ENCODE peak calls at places on chromosomes 13 and 19, in four cellular contexts. A is HEK293T; H is endothelial cell; C is activated CD4-positive, CD25-positive, alpha-beta regulatory T cell treated with anti-CD3 and anti-CD28 coated beads, Interleukin-2, amount 50 U/mL, for 16 hours. K is an unnamed sample.

GRCh38 chr13:98214008-98214643 is 37.1 kb upstream of the RNF113B start:
- DNase-seq in A (no peak), H (no peak), C (no peak), K (peak)

GRCh38 chr19:4121815-4122214 is 2.1 kb downstream of the MAP2K2 start:
- DNase-seq in A (no peak), H (no peak), C (no peak), K (no peak)

GRCh38 chr13:93226623-93227279 is at the start of gene GPC6:
- DNase-seq in A (peak), H (peak), C (no peak), K (peak)

GRCh38 chr13:109036091-109036490 is 406.7 kb downstream of the MYO16 start:
- DNase-seq in A (no peak), H (no peak), C (no peak), K (no peak)

GRCh38 chr13:24279267-24279666 is 30.1 kb upstream of the C1QTNF9 start:
- DNase-seq in A (no peak), H (no peak), C (no peak), K (no peak)

GRCh38 chr19:53868892-53869804 is 1.5 kb downstream of the MYADM start:
- DNase-seq in A (peak), H (peak), C (peak), K (peak)

GRCh38 chr13:50732712-50733111 is 110.8 kb downstream of the DLEU7 start:
- DNase-seq in A (no peak), H (no peak), C (no peak), K (no peak)

GRCh38 chr19:35935911-35936737 is at the start of gene LRFN3:
- DNase-seq in A (peak), H (peak), C (no peak), K (peak)

GRCh38 chr13:93038187-93038586 is 188.4 kb upstream of the GPC6 start:
- DNase-seq in A (no peak), H (no peak), C (no peak), K (no peak)

GRCh38 chr19:14519860-14520407 is 1.7 kb upstream of the DNAJB1 start:
- DNase-seq in A (no peak), H (no peak), C (no peak), K (no peak)

GRCh38 chr13:112636401-112636975 is 48.5 kb upstream of the TUBGCP3 start:
- DNase-seq in A (no peak), H (no peak), C (no peak), K (no peak)

GRCh38 chr19:45363861-45364459 is 6.4 kb downstream of the ERCC2 start:
- DNase-seq in A (no peak), H (no peak), C (no peak), K (no peak)

GRCh38 chr19:35029737-35030256 is 473 bp upstream of the SCN1B start:
- DNase-seq in A (peak), H (no peak), C (no peak), K (no peak)

GRCh38 chr19:16115309-16116039 is 3.8 kb downstream of the RAB8A start:
- DNase-seq in A (no peak), H (no peak), C (no peak), K (no peak)

GRCh38 chr19:41860419-41861097 is 503 bp downstream of the RPS19 start:
- DNase-seq in A (no peak), H (no peak), C (no peak), K (no peak)

GRCh38 chr13:97439196-97439595 is 5.2 kb downstream of the RAP2A start:
- DNase-seq in A (no peak), H (no peak), C (no peak), K (no peak)

GRCh38 chr13:85650613-85651012 is 148.6 kb downstream of the SLITRK6 start:
- DNase-seq in A (no peak), H (no peak), C (no peak), K (no peak)

GRCh38 chr19:6213696-6214585 is 65.8 kb downstream of the MLLT1 start:
- DNase-seq in A (no peak), H (no peak), C (no peak), K (no peak)

GRCh38 chr19:46573679-46574522 is 27.2 kb upstream of the CALM3 start:
- DNase-seq in A (no peak), H (no peak), C (no peak), K (no peak)

GRCh38 chr19:58557253-58558065 is 952 bp downstream of the UBE2M start:
- DNase-seq in A (no peak), H (no peak), C (no peak), K (no peak)

GRCh38 chr13:20997301-20998061 is 63.9 kb downstream of the LATS2 start:
- DNase-seq in A (no peak), H (no peak), C (no peak), K (no peak)

GRCh38 chr19:11519138-11519537 is 9.8 kb downstream of the ECSIT start:
- DNase-seq in A (no peak), H (no peak), C (no peak), K (no peak)

GRCh38 chr13:98838776-98839175 is 86.3 kb upstream of the SLC15A1 start:
- DNase-seq in A (no peak), H (no peak), C (no peak), K (no peak)

GRCh38 chr13:22506286-22506685 is 674.5 kb upstream of the SGCG start:
- DNase-seq in A (no peak), H (no peak), C (no peak), K (no peak)

GRCh38 chr13:26681036-26681435 is 79.5 kb downstream of the GPR12 start:
- DNase-seq in A (no peak), H (no peak), C (no peak), K (no peak)

K was measured in nephron progenitor cell.